ENCODE peak calls at places on chromosomes 3 and 15, in seven cellular contexts. E is cardiac muscle cell, S is sigmoid colon, F is HCT116, J is fibroblast of lung, L is MM.1S, G is hepatocyte. K is an unnamed sample.

GRCh38 chr15:92082217-92082843 is 228.8 kb downstream of the SLCO3A1 start:
- DNase-seq in E (peak; percentile 75), S (peak; percentile 80), F (peak; percentile 55), J (peak; percentile 80), L (peak; percentile 42), G (peak; percentile 77), K (peak; percentile 67)

GRCh38 chr3:86914651-86915050 is 76.3 kb downstream of the VGLL3 start:
- DNase-seq in E (no peak), S (no peak), F (no peak), J (no peak), L (no peak), G (no peak), K (peak; percentile 31)

GRCh38 chr3:122893754-122894668 is 99.1 kb downstream of the SLC49A4 start:
- DNase-seq in E (peak; percentile 23), S (no peak), F (no peak), J (no peak), L (no peak), G (peak; percentile 40), K (peak; percentile 56)

GRCh38 chr15:23038741-23039150 is 623 bp downstream of the TUBGCP5 start:
- DNase-seq in E (no peak), S (no peak), F (no peak), J (peak; percentile 60), L (no peak), G (peak; percentile 23), K (no peak)

GRCh38 chr3:111012388-111013248 is 59.0 kb upstream of the NECTIN3 start:
- DNase-seq in E (peak; percentile 25), S (no peak), F (peak; percentile 39), J (no peak), L (no peak), G (peak; percentile 16), K (no peak)

GRCh38 chr3:13710251-13710650 is 161.3 kb downstream of the FBLN2 start:
- DNase-seq in E (no peak), S (peak; percentile 21), F (no peak), J (no peak), L (no peak), G (no peak), K (peak; percentile 1)

GRCh38 chr3:157464283-157464682 is 27.6 kb downstream of the PTX3 start:
- DNase-seq in E (no peak), S (no peak), F (no peak), J (peak; percentile 62), L (no peak), G (no peak), K (peak; percentile 17)

GRCh38 chr15:90082140-90082713 is 20.0 kb downstream of the IDH2 start:
- DNase-seq in E (no peak), S (peak; percentile 85), F (no peak), J (no peak), L (no peak), G (no peak), K (no peak)

GRCh38 chr3:68007621-68008226 is 353.3 kb upstream of the SUCLG2 start:
- DNase-seq in E (peak; percentile 41), S (no peak), F (no peak), J (no peak), L (no peak), G (peak; percentile 32), K (no peak)

GRCh38 chr3:33430061-33430460 is 10.1 kb downstream of the UBP1 start:
- DNase-seq in E (no peak), S (no peak), F (no peak), J (no peak), L (no peak), G (no peak), K (no peak)

GRCh38 chr3:187960820-187961219 is 193.1 kb upstream of the LPP start:
- DNase-seq in E (no peak), S (no peak), F (no peak), J (peak; percentile 31), L (no peak), G (no peak), K (no peak)

GRCh38 chr3:9104121-9104520 is 140.8 kb upstream of the RAD18 start:
- DNase-seq in E (no peak), S (no peak), F (no peak), J (no peak), L (no peak), G (no peak), K (no peak)

GRCh38 chr3:85808750-85809149 is 850.0 kb downstream of the CADM2 start:
- DNase-seq in E (no peak), S (no peak), F (no peak), J (no peak), L (no peak), G (peak; percentile 13), K (no peak)

GRCh38 chr3:106862067-106862466 is 515.2 kb upstream of the CCDC54 start:
- DNase-seq in E (no peak), S (no peak), F (no peak), J (peak; percentile 56), L (no peak), G (no peak), K (no peak)

GRCh38 chr3:29314727-29315088 is 33.8 kb downstream of the RBMS3 start:
- DNase-seq in E (no peak), S (no peak), F (no peak), J (no peak), L (no peak), G (no peak), K (no peak)

GRCh38 chr15:69661446-69661845 is 208.8 kb downstream of the RPLP1 start:
- DNase-seq in E (no peak), S (no peak), F (no peak), J (no peak), L (no peak), G (no peak), K (no peak)

GRCh38 chr3:16485024-16485992 is 28.2 kb downstream of the RFTN1 start:
- DNase-seq in E (no peak), S (no peak), F (no peak), J (no peak), L (no peak), G (no peak), K (no peak)

GRCh38 chr3:42533161-42533897 is 30.9 kb downstream of the VIPR1 start:
- DNase-seq in E (no peak), S (no peak), F (no peak), J (no peak), L (no peak), G (no peak), K (no peak)

GRCh38 chr15:67177750-67178149 is 76.7 kb downstream of the AAGAB start:
- DNase-seq in E (no peak), S (no peak), F (no peak), J (peak; percentile 69), L (no peak), G (no peak), K (peak; percentile 43)

GRCh38 chr3:102017784-102018183 is 168.5 kb downstream of the NFKBIZ start:
- DNase-seq in E (no peak), S (no peak), F (no peak), J (no peak), L (no peak), G (no peak), K (no peak)
- H3K4me1 ChIP-seq in E (no peaks in the 10 kb centered on the region), S (no peaks in the 10 kb centered on the region), F (no peaks in the 10 kb centered on the region), J (no peaks in the 10 kb centered on the region), L (no peaks in the 10 kb centered on the region), G (no peaks in the 10 kb centered on the region), K (no peaks in the 10 kb centered on the region)

GRCh38 chr3:38022887-38023709 is 6.3 kb downstream of the PLCD1 start:
- DNase-seq in E (no peak), S (no peak), F (no peak), J (no peak), L (no peak), G (peak; percentile 2), K (no peak)
- H3K27ac ChIP-seq in E (no peak overlapping the region), S (no peak overlapping the region), F (no peak overlapping the region), J (no peak overlapping the region), L (no peak overlapping the region), G (no peak overlapping the region), K (no peak overlapping the region)

DNA sequence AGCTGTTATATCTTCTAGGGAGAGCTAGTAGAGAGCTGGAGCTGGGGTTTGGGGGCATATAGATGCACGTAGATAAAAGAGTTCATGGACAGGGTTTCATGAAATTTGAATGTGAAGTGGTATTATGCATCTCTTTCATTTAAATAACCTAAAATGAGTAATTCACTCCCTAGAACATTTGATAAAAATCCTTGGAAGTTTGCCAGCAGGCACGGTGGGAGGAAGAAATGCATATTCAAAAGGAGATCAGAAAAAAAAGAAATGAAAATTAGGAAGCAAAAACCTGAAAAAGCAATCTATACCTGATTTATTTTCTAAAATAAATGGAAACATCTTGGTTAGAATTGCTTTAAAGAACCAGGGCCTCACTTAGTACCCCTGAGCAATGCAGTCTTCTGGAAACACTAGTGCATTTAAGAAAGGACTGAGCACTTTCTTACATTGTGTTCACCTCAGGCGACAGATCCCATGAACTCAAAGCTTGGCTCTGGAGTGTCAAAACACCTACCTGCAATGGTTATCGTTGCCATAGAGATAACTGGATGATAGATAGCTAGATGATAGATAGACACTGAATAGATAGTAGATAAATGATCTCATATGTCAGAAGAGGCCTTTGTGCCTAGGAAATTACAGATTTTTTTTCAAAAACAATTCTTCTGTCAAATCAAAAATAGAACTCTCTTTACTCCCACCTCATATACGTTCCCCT is 458.6 kb upstream of the THRB start:
- DNase-seq in E (no peak), S (no peak), F (no peak), J (no peak), L (no peak), G (no peak), K (no peak)
- H3K4me1 ChIP-seq in E (peaks cover 5% of the 10 kb centered on the region), S (no peaks in the 10 kb centered on the region), F (no peaks in the 10 kb centered on the region), J (no peaks in the 10 kb centered on the region), L (peaks cover 4% of the 10 kb centered on the region), G (peaks cover 4% of the 10 kb centered on the region), K (no peaks in the 10 kb centered on the region)

GRCh38 chr3:117016359-117016758 is 306.8 kb downstream of the TUSC7 start:
- DNase-seq in E (no peak), S (no peak), F (no peak), J (no peak), L (no peak), G (peak; percentile 15), K (peak; percentile 16)
- H3K27ac ChIP-seq in E (no peak overlapping the region), S (no peak overlapping the region), F (no peak overlapping the region), J (no peak overlapping the region), L (no peak overlapping the region), G (no peak overlapping the region), K (no peak overlapping the region)

GRCh38 chr3:11632966-11633365 is 10.7 kb downstream of the VGLL4 start:
- DNase-seq in E (no peak), S (no peak), F (no peak), J (no peak), L (no peak), G (no peak), K (no peak)
- H3K4me1 ChIP-seq in E (peaks cover 50% of the 10 kb centered on the region), S (peaks cover 88% of the 10 kb centered on the region), F (no peaks in the 10 kb centered on the region), J (peaks cover 5% of the 10 kb centered on the region), L (no peaks in the 10 kb centered on the region), G (peaks cover 42% of the 10 kb centered on the region), K (peaks cover 40% of the 10 kb centered on the region)